ENCODE peak calls at places on chromosomes 16 and 17, in nine cellular contexts. N is CD4-positive, CD25-positive, alpha-beta regulatory T cell; V is body of pancreas; U is small intestine; O is GM23338; E is PC-3; W is mucosa of descending colon; G is heart right ventricle; F is prostate gland. Z is an unnamed sample. For H3K36me3 and H3K4me1, the result is how much of the 10 kb centered on the place peaks cover.

GRCh38 chr17:35731239-35731931 is at the start of gene RASL10B:
- DNase-seq in N (peak), V (peak), U (peak), O (peak), E (no peak), W (peak), G (peak), F (peak), Z (peak)

GRCh38 chr17:59811209-59811608 is 81.5 kb downstream of the TUBD1 start:
- DNase-seq in N (no peak), V (no peak), U (no peak), O (no peak), E (peak), W (no peak), G (no peak), F (no peak), Z (no peak)

GRCh38 chr17:5877948-5878347 is 192.2 kb upstream of the WSCD1 start:
- DNase-seq in N (no peak), V (peak), U (no peak), O (no peak), E (peak), W (no peak), G (peak), F (peak), Z (no peak)

GRCh38 chr17:43367588-43368242 is 31.1 kb upstream of the ARL4D start:
- DNase-seq in N (no peak), V (no peak), U (no peak), O (peak), E (peak), W (no peak), G (no peak), F (no peak), Z (peak)

GRCh38 chr17:28725660-28726395 is at the start of gene TLCD1:
- DNase-seq in N (peak), V (peak), U (peak), O (peak), E (peak), W (peak), G (peak), F (peak), Z (peak)

GRCh38 chr16:14564881-14565687 is 65.0 kb downstream of the PARN start:
- DNase-seq in N (no peak), V (no peak), U (peak), O (no peak), E (peak), W (no peak), G (no peak), F (peak), Z (peak)

GRCh38 chr16:27368358-27368722 is 33.6 kb upstream of the IL21R start:
- DNase-seq in N (no peak), V (no peak), U (no peak), O (no peak), E (no peak), W (no peak), G (no peak), F (no peak), Z (no peak)

GRCh38 chr16:19212059-19212458 is 44.0 kb downstream of the SYT17 start:
- DNase-seq in N (no peak), V (no peak), U (no peak), O (no peak), E (no peak), W (no peak), G (no peak), F (no peak), Z (no peak)

GRCh38 chr16:88591577-88592021 is 21.4 kb downstream of the ZC3H18 start:
- DNase-seq in N (peak), V (peak), U (no peak), O (no peak), E (no peak), W (no peak), G (peak), F (no peak), Z (no peak)

GRCh38 chr16:88524274-88524972 is 45.8 kb upstream of the ZC3H18 start:
- DNase-seq in N (no peak), V (no peak), U (no peak), O (no peak), E (no peak), W (no peak), G (no peak), F (no peak), Z (no peak)

GRCh38 chr17:9021158-9021984 is at the start of gene NTN1:
- DNase-seq in N (no peak), V (peak), U (peak), O (peak), E (peak), W (peak), G (peak), F (peak), Z (peak)

GRCh38 chr16:81500833-81501521 is 56.4 kb downstream of the CMIP start:
- DNase-seq in N (no peak), V (no peak), U (no peak), O (no peak), E (peak), W (no peak), G (no peak), F (peak), Z (no peak)

GRCh38 chr17:56185491-56185890 is 32.2 kb downstream of the ANKFN1 start:
- DNase-seq in N (no peak), V (no peak), U (no peak), O (no peak), E (no peak), W (no peak), G (no peak), F (no peak), Z (no peak)

GRCh38 chr16:68644715-68645493 is at the start of gene CDH3:
- DNase-seq in N (peak), V (peak), U (peak), O (peak), E (peak), W (peak), G (no peak), F (peak), Z (peak)

GRCh38 chr17:78884148-78884870 is 18.7 kb downstream of the CEP295NL start:
- DNase-seq in N (no peak), V (no peak), U (no peak), O (peak), E (no peak), W (no peak), G (no peak), F (no peak), Z (no peak)

GRCh38 chr17:1557355-1558095 is 5.1 kb downstream of the PITPNA start:
- DNase-seq in N (no peak), V (no peak), U (peak), O (no peak), E (no peak), W (no peak), G (no peak), F (no peak), Z (no peak)

GRCh38 chr16:30473231-30474061 is 904 bp downstream of the ITGAL start:
- DNase-seq in N (no peak), V (no peak), U (no peak), O (no peak), E (no peak), W (peak), G (no peak), F (no peak), Z (no peak)

GRCh38 chr16:21953541-21953902 is 361 bp downstream of the UQCRC2 start:
- DNase-seq in N (no peak), V (no peak), U (no peak), O (no peak), E (no peak), W (no peak), G (no peak), F (no peak), Z (no peak)

GRCh38 chr16:68073902-68074760 is 11.0 kb upstream of the NFATC3 start:
- DNase-seq in N (no peak), V (no peak), U (no peak), O (no peak), E (no peak), W (no peak), G (no peak), F (no peak), Z (no peak)

GRCh38 chr16:165539-166374 is at the start of gene HBM:
- DNase-seq in N (no peak), V (no peak), U (no peak), O (peak), E (no peak), W (peak), G (no peak), F (no peak), Z (no peak)

GRCh38 chr16:71249399-71249798 is 18.9 kb upstream of the HYDIN start:
- DNase-seq in N (no peak), V (no peak), U (no peak), O (peak), E (no peak), W (no peak), G (no peak), F (no peak), Z (no peak)

GRCh38 chr17:66431080-66431795 is 128.8 kb downstream of the PRKCA start:
- DNase-seq in N (no peak), V (no peak), U (no peak), O (no peak), E (no peak), W (no peak), G (no peak), F (no peak), Z (peak)

GRCh38 chr17:37256627-37257026 is 119.2 kb upstream of the C17orf78 start:
- DNase-seq in N (no peak), V (no peak), U (no peak), O (no peak), E (no peak), W (no peak), G (no peak), F (no peak), Z (no peak)

GRCh38 chr17:76684756-76685155 is 26.0 kb downstream of the MXRA7 start:
- DNase-seq in N (no peak), V (no peak), U (no peak), O (no peak), E (no peak), W (no peak), G (no peak), F (no peak), Z (no peak)

GRCh38 chr17:78736526-78737079 is 45.5 kb downstream of the CYTH1 start:
- DNase-seq in N (peak), V (peak), U (peak), O (peak), E (peak), W (peak), G (peak), F (peak), Z (no peak)

GRCh38 chr17:35046740-35047283 is 16.7 kb downstream of the RFFL start:
- DNase-seq in N (peak), V (no peak), U (peak), O (no peak), E (no peak), W (no peak), G (no peak), F (no peak), Z (peak)

GRCh38 chr16:84266451-84266850 is 26.6 kb upstream of the KCNG4 start:
- DNase-seq in N (peak), V (peak), U (peak), O (peak), E (peak), W (no peak), G (peak), F (no peak), Z (peak)

GRCh38 chr17:73901661-73902415 is 257.6 kb upstream of the SDK2 start:
- DNase-seq in N (no peak), V (peak), U (peak), O (peak), E (no peak), W (peak), G (peak), F (peak), Z (peak)

GRCh38 chr17:50283714-50284432 is 9.6 kb downstream of the TMEM92 start:
- DNase-seq in N (no peak), V (no peak), U (peak), O (no peak), E (no peak), W (no peak), G (no peak), F (no peak), Z (no peak)

GRCh38 chr17:39926588-39927100 is 757 bp downstream of the ORMDL3 start:
- DNase-seq in N (peak), V (peak), U (peak), O (peak), E (peak), W (peak), G (peak), F (no peak), Z (peak)

GRCh38 chr17:39923836-39924690 is 3.3 kb downstream of the ORMDL3 start:
- DNase-seq in N (no peak), V (no peak), U (no peak), O (no peak), E (peak), W (no peak), G (no peak), F (no peak), Z (no peak)

GRCh38 chr17:39926135-39926587 is 1.2 kb downstream of the ORMDL3 start:
- DNase-seq in N (no peak), V (no peak), U (no peak), O (no peak), E (no peak), W (no peak), G (no peak), F (no peak), Z (no peak)

GRCh38 chr17:39924691-39925055 is 2.7 kb downstream of the ORMDL3 start:
- DNase-seq in N (no peak), V (no peak), U (no peak), O (no peak), E (no peak), W (no peak), G (no peak), F (no peak), Z (no peak)

GRCh38 chr17:39925282-39926134 is 1.9 kb downstream of the ORMDL3 start:
- DNase-seq in N (no peak), V (no peak), U (no peak), O (peak), E (no peak), W (no peak), G (no peak), F (no peak), Z (no peak)
- H3K4me3 ChIP-seq in N (peak), V (no peak), U (no peak), O (peak), E (no peak), W (no peak), G (no peak), F (no peak), Z (no peak)

GRCh38 chr17:68418876-68419275 is 38.4 kb downstream of the WIPI1 start:
- DNase-seq in N (no peak), V (no peak), U (no peak), O (no peak), E (no peak), W (no peak), G (no peak), F (no peak), Z (no peak)
- H3K36me3 ChIP-seq in N (under half), V (under half), U (under half), O (under half), E (under half), W (under half), G (under half), F (under half), Z (under half)

GRCh38 chr16:11349599-11350276 is 4.5 kb downstream of the RMI2 start:
- DNase-seq in N (no peak), V (peak), U (no peak), O (no peak), E (peak), W (peak), G (peak), F (peak), Z (no peak)
- H3K4me1 ChIP-seq in N (under half), V (under half), U (under half), O (half or more), E (half or more), W (under half), G (under half), F (under half), Z (under half)

DNA sequence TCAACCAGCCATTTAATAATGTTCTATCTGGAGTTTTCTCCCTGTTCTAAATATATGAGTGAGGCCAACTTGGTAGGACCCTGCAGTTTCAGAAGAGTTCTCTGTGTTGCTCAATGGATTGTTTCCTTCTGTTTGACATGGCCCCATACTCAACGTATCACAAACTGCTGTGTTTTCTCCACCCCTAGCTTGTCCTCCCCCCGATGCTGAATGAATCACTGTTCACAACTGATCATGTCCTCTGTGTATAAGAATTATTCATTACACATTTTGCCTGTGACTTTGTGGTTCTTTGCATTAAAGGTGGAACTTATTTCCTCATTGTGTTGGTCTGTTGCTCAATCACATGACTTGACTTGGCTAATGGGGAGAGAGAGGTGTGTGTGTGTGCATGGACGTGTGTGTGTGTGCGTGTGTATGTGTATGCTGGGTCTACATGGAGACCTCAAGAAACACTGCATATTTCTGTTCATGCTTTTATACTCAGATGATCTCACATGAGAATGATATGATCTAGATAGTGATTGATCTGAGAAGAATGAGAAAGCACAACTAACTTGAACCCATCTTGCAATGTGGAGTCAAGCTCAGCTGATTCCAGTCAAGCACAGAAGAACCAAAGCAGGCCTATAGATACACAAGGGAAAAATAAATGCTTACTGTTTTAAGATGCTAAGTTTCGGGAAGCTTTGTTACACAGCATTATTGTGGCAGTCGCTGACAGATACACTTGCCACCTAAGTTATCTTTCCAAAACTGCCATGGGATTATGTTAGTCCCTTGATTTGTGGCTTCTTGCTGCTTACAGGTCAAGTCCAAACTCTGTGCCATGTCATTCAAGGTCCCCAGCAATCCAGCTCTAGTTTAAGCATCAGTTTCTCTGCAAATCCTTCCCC is 167.8 kb upstream of the ZFHX3 start:
- DNase-seq in N (no peak), V (no peak), U (no peak), O (no peak), E (no peak), W (no peak), G (no peak), F (no peak), Z (no peak)
- H3K4me3 ChIP-seq in N (no peak), V (no peak), U (no peak), O (no peak), E (no peak), W (no peak), G (no peak), F (no peak), Z (no peak)

GRCh38 chr17:4301066-4301465 is 37.3 kb upstream of the ANKFY1 start:
- DNase-seq in N (no peak), V (no peak), U (no peak), O (no peak), E (no peak), W (no peak), G (no peak), F (no peak), Z (no peak)
- H3K36me3 ChIP-seq in N (under half), V (under half), U (under half), O (under half), E (under half), W (under half), G (under half), F (under half), Z (under half)

DNA sequence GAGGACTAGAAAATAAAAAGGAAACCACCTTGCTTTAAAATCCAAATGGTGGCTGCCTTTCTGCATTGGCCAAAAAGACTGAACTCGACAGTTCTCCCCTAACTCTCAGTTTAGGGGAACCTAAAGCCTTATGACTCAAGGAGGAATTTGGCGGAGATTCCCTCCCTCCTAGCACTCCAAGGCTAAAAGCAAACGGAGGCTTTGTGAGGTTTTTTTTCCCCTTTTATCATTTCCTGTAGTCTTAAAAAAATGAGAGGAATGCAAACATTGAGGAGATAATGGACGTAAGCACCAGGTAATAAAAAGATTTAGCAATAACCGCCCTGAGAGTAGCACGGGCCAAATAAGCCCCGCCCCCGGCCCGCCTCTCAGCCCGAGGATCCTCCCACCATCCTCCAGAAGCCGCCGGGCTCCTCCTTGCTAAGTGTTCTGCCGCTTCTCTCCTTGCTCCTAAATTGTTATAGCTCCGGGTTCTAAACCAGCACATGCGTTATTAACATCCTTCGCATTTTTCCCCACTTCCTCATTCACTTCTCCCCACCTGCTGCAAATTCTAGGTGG is 5.8 kb upstream of the KIFC3 start:
- DNase-seq in N (peak), V (peak), U (peak), O (peak), E (peak), W (peak), G (peak), F (peak), Z (peak)
- H3K4me1 ChIP-seq in N (under half), V (half or more), U (under half), O (under half), E (half or more), W (under half), G (half or more), F (under half), Z (under half)

GRCh38 chr17:10052414-10052813 is 146.0 kb downstream of the GAS7 start:
- DNase-seq in N (no peak), V (no peak), U (no peak), O (no peak), E (no peak), W (no peak), G (no peak), F (no peak), Z (no peak)

GRCh38 chr17:10048951-10049350 is 143.9 kb upstream of the RCVRN start:
- DNase-seq in N (no peak), V (no peak), U (no peak), O (no peak), E (no peak), W (no peak), G (no peak), F (no peak), Z (no peak)

GRCh38 chr17:10053976-10054551 is 144.3 kb downstream of the GAS7 start:
- DNase-seq in N (no peak), V (no peak), U (no peak), O (no peak), E (no peak), W (no peak), G (no peak), F (no peak), Z (no peak)

GRCh38 chr17:10051112-10051511 is 146.0 kb upstream of the RCVRN start:
- DNase-seq in N (no peak), V (no peak), U (no peak), O (no peak), E (no peak), W (no peak), G (no peak), F (no peak), Z (no peak)

GRCh38 chr17:10050597-10051101 is 145.6 kb upstream of the RCVRN start:
- DNase-seq in N (no peak), V (no peak), U (no peak), O (no peak), E (no peak), W (no peak), G (peak), F (no peak), Z (no peak)
- H3K4me3 ChIP-seq in N (no peak), V (no peak), U (no peak), O (no peak), E (no peak), W (no peak), G (no peak), F (no peak), Z (no peak)